ENCODE peak calls at places on chromosomes 7 and 10, in ten cellular contexts. P is colonic mucosa; Y is mucosa of descending colon; H is right atrium auricular region; M is AG04450; C is psoas muscle; B is thoracic aorta; G is suprapubic skin; U is tibial nerve; K is CD4-positive, alpha-beta T cell. V is an unnamed sample. For H3K9me3, the result is how much of the 10 kb centered on the place peaks cover.

GRCh38 chr10:97032624-97033023 is 153.1 kb downstream of the SLIT1 start:
- DNase-seq in C (no peak), H (no peak), K (no peak), P (no peak), G (no peak), B (no peak), M (no peak), Y (no peak), U (no peak), V (no peak)

GRCh38 chr10:14625210-14625621 is 149.5 kb downstream of the FAM107B start:
- DNase-seq in H (no peak), K (no peak), P (no peak), B (no peak), U (no peak), Y (no peak), C (no peak), M (no peak), G (no peak), V (no peak)

GRCh38 chr7:157666530-157667040 is 329.8 kb downstream of the DNAJB6 start:
- DNase-seq in Y (no peak), G (no peak), P (no peak), H (no peak), B (no peak), M (no peak), K (no peak), C (no peak), U (no peak), V (no peak)

GRCh38 chr10:78579995-78580394 is 488.8 kb upstream of the ZMIZ1 start:
- DNase-seq in B (no peak), P (peak), H (peak), G (no peak), M (no peak), Y (no peak), K (no peak), U (no peak), C (peak), V (no peak)

GRCh38 chr7:100152404-100152803 is 3.7 kb downstream of the LAMTOR4 start:
- DNase-seq in M (no peak), P (no peak), G (no peak), H (no peak), Y (no peak), U (no peak), K (no peak), B (no peak), C (no peak), V (no peak)

GRCh38 chr10:29578457-29578856 is 56.3 kb downstream of the SVIL start:
- DNase-seq in C (no peak), H (no peak), K (no peak), U (no peak), P (peak), G (no peak), M (no peak), B (no peak), Y (peak), V (no peak)

GRCh38 chr7:151954866-151955820 is 1.1 kb upstream of the GALNTL5 start:
- DNase-seq in C (peak), M (no peak), P (no peak), B (no peak), Y (peak), H (peak), G (peak), U (peak), K (no peak), V (no peak)

GRCh38 chr7:3301831-3302618 is 973 bp downstream of the SDK1 start:
- DNase-seq in P (no peak), M (no peak), K (no peak), B (no peak), H (no peak), G (no peak), C (no peak), Y (peak), U (no peak), V (no peak)

GRCh38 chr7:149823631-149824199 is 14.5 kb upstream of the ZNF862 start:
- DNase-seq in G (no peak), Y (no peak), H (no peak), M (no peak), P (no peak), C (peak), U (no peak), B (no peak), K (no peak), V (no peak)

GRCh38 chr10:35613597-35614226 is 8.6 kb downstream of the GJD4 start:
- DNase-seq in C (no peak), U (no peak), M (no peak), K (no peak), Y (no peak), G (no peak), H (no peak), B (no peak), P (no peak), V (no peak)

GRCh38 chr7:117834983-117835664 is 38.1 kb downstream of the CTTNBP2 start:
- DNase-seq in C (no peak), H (no peak), G (no peak), K (no peak), B (no peak), M (no peak), Y (no peak), U (no peak), P (no peak), V (no peak)

GRCh38 chr10:99852481-99853213 is 70.2 kb downstream of the ABCC2 start:
- DNase-seq in P (no peak), M (no peak), H (no peak), K (no peak), B (no peak), U (no peak), C (no peak), Y (no peak), G (no peak), V (no peak)

GRCh38 chr7:26368542-26368941 is 76.9 kb downstream of the SNX10 start:
- DNase-seq in P (no peak), M (no peak), G (no peak), K (no peak), Y (no peak), U (no peak), C (no peak), B (no peak), H (no peak), V (no peak)
- TF ChIP-seq CTCF in P (no peak), M (no peak), G (no peak), K (no peak), Y (no peak), U (no peak), C (no peak), B (no peak), H (no peak), V (no peak)

GRCh38 chr7:8210845-8211724 is 50.9 kb downstream of the ICA1 start:
- DNase-seq in P (no peak), B (no peak), H (no peak), Y (no peak), G (no peak), U (no peak), M (no peak), K (no peak), C (no peak), V (no peak)

GRCh38 chr7:8214162-8214897 is 47.6 kb downstream of the ICA1 start:
- DNase-seq in Y (no peak), U (no peak), C (no peak), M (no peak), K (no peak), H (no peak), G (no peak), B (no peak), P (no peak), V (no peak)

GRCh38 chr7:8212638-8213037 is 49.3 kb downstream of the ICA1 start:
- DNase-seq in P (no peak), K (no peak), M (no peak), H (no peak), Y (no peak), B (no peak), G (no peak), U (no peak), C (no peak), V (no peak)

GRCh38 chr7:8213381-8213780 is 48.6 kb downstream of the ICA1 start:
- DNase-seq in M (no peak), H (no peak), B (no peak), C (no peak), Y (no peak), P (no peak), G (no peak), U (no peak), K (no peak), V (no peak)

DNA sequence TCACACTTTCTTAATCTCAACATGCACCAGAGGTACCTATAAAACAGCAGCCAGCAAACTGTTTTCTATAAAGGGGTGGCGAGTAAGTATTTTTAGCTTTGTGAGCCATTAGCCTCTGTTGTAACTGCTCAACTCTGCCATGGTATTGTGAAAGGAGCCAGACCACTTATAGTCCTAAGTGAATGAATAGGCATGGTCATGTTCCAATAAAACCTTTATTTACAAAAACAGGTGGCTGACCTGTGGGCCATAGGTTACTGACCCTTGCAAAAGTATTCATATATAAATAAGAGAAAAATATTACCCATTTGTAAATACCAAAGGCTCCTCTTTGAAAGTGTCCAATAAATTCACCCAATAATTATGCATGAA is 50.3 kb downstream of the ICA1 start:
- DNase-seq in K (no peak), G (no peak), C (no peak), Y (no peak), P (no peak), U (no peak), H (no peak), M (no peak), B (no peak), V (no peak)
- H3K9me3 ChIP-seq in K (under half), G (under half), C (under half), Y (under half), P (under half), U (under half), H (under half), M (under half), B (under half), V (under half)

DNA sequence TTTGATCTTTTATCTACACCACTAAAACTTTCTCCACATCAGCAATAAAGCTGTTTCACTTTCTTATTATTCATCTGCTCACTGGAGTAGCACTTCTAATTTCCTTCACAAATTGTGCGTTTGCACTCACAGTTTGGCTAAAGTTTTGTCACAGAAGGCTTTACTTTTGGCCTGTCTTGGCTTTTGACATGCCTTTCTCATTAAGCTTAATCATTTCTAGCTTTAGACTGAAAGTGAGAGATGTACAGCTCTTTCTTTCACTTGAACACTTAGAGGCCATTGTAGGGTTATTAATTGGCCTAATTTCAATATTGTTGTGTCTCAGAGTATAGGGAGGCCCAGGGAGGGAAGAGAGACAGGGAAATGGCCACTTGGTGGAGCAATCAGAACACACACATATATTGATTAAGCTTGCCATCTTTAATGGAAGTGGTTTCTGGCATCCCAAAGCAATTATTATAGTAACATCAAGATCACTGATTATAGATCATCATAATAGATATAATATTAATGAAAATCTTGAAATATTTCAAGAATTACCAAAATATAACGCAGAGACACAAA is 512.5 kb downstream of the ETV1 start:
- DNase-seq in H (no peak), Y (no peak), B (no peak), M (no peak), U (no peak), C (no peak), G (no peak), P (no peak), K (no peak), V (no peak)
- TF ChIP-seq CTCF in H (no peak), Y (no peak), B (no peak), M (peak), U (no peak), C (no peak), G (no peak), P (no peak), K (no peak), V (no peak)

GRCh38 chr7:79610301-79610700 is 156.8 kb upstream of the MAGI2 start:
- DNase-seq in G (no peak), B (no peak), H (no peak), M (no peak), P (no peak), Y (no peak), C (no peak), U (no peak), K (no peak), V (no peak)
- H3K9me3 ChIP-seq in G (under half), B (under half), H (under half), M (under half), P (under half), Y (under half), C (under half), U (under half), K (under half), V (under half)